ENCODE peak calls at places on chromosomes 6 and 20, in five cellular contexts. One of them, this sample, is unnamed.

GRCh38 chr20:20452254-20452676 is 84.4 kb downstream of the INSM1 start:
- DNase-seq in natural killer cell: peak
- DNase-seq in activated CD4-positive, alpha-beta T cell treated with anti-CD3 and anti-CD28 coated beads for 48 hours: peak
- DNase-seq in effector CD8-positive, alpha-beta T cell: no peak
- DNase-seq in choroid plexus epithelial cell: peak
- DNase-seq in this sample: peak

GRCh38 chr6:4665489-4666417 is 110.5 kb upstream of the CDYL start:
- DNase-seq in natural killer cell: no peak
- DNase-seq in activated CD4-positive, alpha-beta T cell treated with anti-CD3 and anti-CD28 coated beads for 48 hours: no peak
- DNase-seq in effector CD8-positive, alpha-beta T cell: no peak
- DNase-seq in choroid plexus epithelial cell: peak
- DNase-seq in this sample: no peak

GRCh38 chr6:25202505-25202904 is 76.7 kb upstream of the CARMIL1 start:
- DNase-seq in natural killer cell: no peak
- DNase-seq in activated CD4-positive, alpha-beta T cell treated with anti-CD3 and anti-CD28 coated beads for 48 hours: no peak
- DNase-seq in effector CD8-positive, alpha-beta T cell: no peak
- DNase-seq in choroid plexus epithelial cell: peak
- DNase-seq in this sample: no peak

GRCh38 chr6:133132583-133132982 is 108.6 kb upstream of the EYA4 start:
- DNase-seq in natural killer cell: no peak
- DNase-seq in activated CD4-positive, alpha-beta T cell treated with anti-CD3 and anti-CD28 coated beads for 48 hours: no peak
- DNase-seq in effector CD8-positive, alpha-beta T cell: no peak
- DNase-seq in choroid plexus epithelial cell: no peak
- DNase-seq in this sample: no peak

GRCh38 chr6:161226005-161226964 is 47.6 kb downstream of the AGPAT4 start:
- DNase-seq in natural killer cell: peak
- DNase-seq in activated CD4-positive, alpha-beta T cell treated with anti-CD3 and anti-CD28 coated beads for 48 hours: no peak
- DNase-seq in effector CD8-positive, alpha-beta T cell: no peak
- DNase-seq in choroid plexus epithelial cell: no peak
- DNase-seq in this sample: no peak

GRCh38 chr20:3674447-3674846 is 7.4 kb downstream of the ADAM33 start:
- DNase-seq in natural killer cell: no peak
- DNase-seq in activated CD4-positive, alpha-beta T cell treated with anti-CD3 and anti-CD28 coated beads for 48 hours: no peak
- DNase-seq in effector CD8-positive, alpha-beta T cell: no peak
- DNase-seq in choroid plexus epithelial cell: no peak
- DNase-seq in this sample: peak

GRCh38 chr20:16617056-16617455 is 43.8 kb upstream of the KIF16B start:
- DNase-seq in natural killer cell: no peak
- DNase-seq in activated CD4-positive, alpha-beta T cell treated with anti-CD3 and anti-CD28 coated beads for 48 hours: no peak
- DNase-seq in effector CD8-positive, alpha-beta T cell: no peak
- DNase-seq in choroid plexus epithelial cell: peak
- DNase-seq in this sample: no peak

GRCh38 chr6:22194188-22194921 is 102.5 kb downstream of the PRL start:
- DNase-seq in natural killer cell: no peak
- DNase-seq in activated CD4-positive, alpha-beta T cell treated with anti-CD3 and anti-CD28 coated beads for 48 hours: no peak
- DNase-seq in effector CD8-positive, alpha-beta T cell: no peak
- DNase-seq in choroid plexus epithelial cell: no peak
- DNase-seq in this sample: no peak

GRCh38 chr6:166743415-166743814 is 116.4 kb upstream of the RPS6KA2 start:
- DNase-seq in natural killer cell: no peak
- DNase-seq in activated CD4-positive, alpha-beta T cell treated with anti-CD3 and anti-CD28 coated beads for 48 hours: no peak
- DNase-seq in effector CD8-positive, alpha-beta T cell: no peak
- DNase-seq in choroid plexus epithelial cell: no peak
- DNase-seq in this sample: no peak

GRCh38 chr6:21900730-21901129 is 307.2 kb downstream of the SOX4 start:
- DNase-seq in natural killer cell: no peak
- DNase-seq in activated CD4-positive, alpha-beta T cell treated with anti-CD3 and anti-CD28 coated beads for 48 hours: no peak
- DNase-seq in effector CD8-positive, alpha-beta T cell: no peak
- DNase-seq in choroid plexus epithelial cell: peak
- DNase-seq in this sample: no peak

GRCh38 chr20:22339091-22339881 is 245.1 kb downstream of the FOXA2 start:
- DNase-seq in natural killer cell: no peak
- DNase-seq in activated CD4-positive, alpha-beta T cell treated with anti-CD3 and anti-CD28 coated beads for 48 hours: peak
- DNase-seq in effector CD8-positive, alpha-beta T cell: no peak
- DNase-seq in choroid plexus epithelial cell: peak
- DNase-seq in this sample: no peak

GRCh38 chr6:21754891-21755290 is 161.3 kb downstream of the SOX4 start:
- DNase-seq in natural killer cell: no peak
- DNase-seq in activated CD4-positive, alpha-beta T cell treated with anti-CD3 and anti-CD28 coated beads for 48 hours: no peak
- DNase-seq in effector CD8-positive, alpha-beta T cell: no peak
- DNase-seq in choroid plexus epithelial cell: peak
- DNase-seq in this sample: no peak

This sample was measured in left ventricle myocardium superior.